ENCODE peak calls at places on chromosomes 16 and 17, in ten cellular contexts. Q, V, P, L, X, I, Z, B, T and C are unnamed samples.

GRCh38 chr17:5499790-5500189 is 13.4 kb downstream of the MIS12 start:
- DNase-seq in Q (no peak), V (no peak), P (peak; percentile 66), L (no peak), X (no peak), I (no peak), Z (no peak), B (no peak), T (no peak), C (no peak)

GRCh38 chr16:70715113-70715711 is 29.4 kb upstream of the MTSS2 start:
- DNase-seq in Q (no peak), V (peak; percentile 50), P (no peak), L (no peak), X (no peak), I (peak; percentile 69), Z (peak; percentile 90), B (peak; percentile 83), T (no peak), C (peak; percentile 68)

GRCh38 chr17:51359055-51359454 is 98.7 kb downstream of the UTP18 start:
- DNase-seq in Q (no peak), V (no peak), P (no peak), L (no peak), X (no peak), I (no peak), Z (no peak), B (no peak), T (no peak), C (no peak)

GRCh38 chr16:8571061-8571596 is 19.2 kb downstream of the TMEM114 start:
- DNase-seq in Q (no peak), V (no peak), P (no peak), L (no peak), X (no peak), I (no peak), Z (no peak), B (peak; percentile 31), T (no peak), C (no peak)

GRCh38 chr17:74362811-74363498 is 1.3 kb upstream of the BTBD17 start:
- DNase-seq in Q (no peak), V (no peak), P (no peak), L (no peak), X (no peak), I (no peak), Z (no peak), B (no peak), T (no peak), C (peak; percentile 36)

GRCh38 chr17:80212962-80213650 is 7.0 kb downstream of the SGSH start:
- DNase-seq in Q (no peak), V (no peak), P (no peak), L (no peak), X (no peak), I (no peak), Z (peak; percentile 69), B (peak; percentile 49), T (no peak), C (no peak)

GRCh38 chr17:61408151-61409041 is 8.8 kb downstream of the TBX2 start:
- DNase-seq in Q (no peak), V (no peak), P (peak; percentile 48), L (no peak), X (no peak), I (no peak), Z (peak; percentile 66), B (no peak), T (no peak), C (no peak)

GRCh38 chr17:57751971-57752905 is 7.1 kb upstream of the CCDC182 start:
- DNase-seq in Q (no peak), V (no peak), P (no peak), L (no peak), X (no peak), I (no peak), Z (no peak), B (no peak), T (no peak), C (no peak)

GRCh38 chr16:1152651-1153259 is at the start of gene CACNA1H:
- DNase-seq in Q (peak; percentile 57), V (no peak), P (peak; percentile 53), L (peak; percentile 23), X (no peak), I (peak; percentile 73), Z (no peak), B (no peak), T (peak; percentile 68), C (no peak)

GRCh38 chr17:18028684-18029540 is 10.1 kb downstream of the ATPAF2 start:
- DNase-seq in Q (no peak), V (peak; percentile 67), P (no peak), L (no peak), X (no peak), I (no peak), Z (no peak), B (no peak), T (no peak), C (no peak)

GRCh38 chr17:63946440-63947363 is 14.6 kb upstream of the CD79B start:
- DNase-seq in Q (peak; percentile 44), V (peak; percentile 40), P (peak; percentile 74), L (peak; percentile 45), X (peak; percentile 42), I (peak; percentile 62), Z (no peak), B (peak; percentile 41), T (peak; percentile 48), C (no peak)

GRCh38 chr16:3129137-3130131 is 5.4 kb upstream of the ZNF213 start:
- DNase-seq in Q (peak; percentile 69), V (peak; percentile 80), P (peak; percentile 85), L (peak; percentile 87), X (peak; percentile 75), I (peak; percentile 66), Z (peak; percentile 77), B (peak; percentile 89), T (peak; percentile 55), C (peak; percentile 71)

GRCh38 chr17:76458580-76459490 is 5.9 kb upstream of the UBE2O start:
- DNase-seq in Q (no peak), V (no peak), P (peak; percentile 95), L (peak; percentile 58), X (no peak), I (peak; percentile 55), Z (peak; percentile 43), B (peak; percentile 76), T (no peak), C (no peak)

GRCh38 chr16:67199808-67200198 is 872 bp downstream of the ELMO3 start:
- DNase-seq in Q (no peak), V (no peak), P (peak; percentile 78), L (no peak), X (no peak), I (no peak), Z (no peak), B (no peak), T (no peak), C (no peak)

GRCh38 chr16:4515611-4516233 is 22.9 kb downstream of the CDIP1 start:
- DNase-seq in Q (no peak), V (no peak), P (no peak), L (no peak), X (no peak), I (no peak), Z (no peak), B (no peak), T (no peak), C (no peak)

GRCh38 chr17:66983414-66984021 is 19.0 kb downstream of the CACNG4 start:
- DNase-seq in Q (no peak), V (no peak), P (no peak), L (no peak), X (no peak), I (no peak), Z (peak; percentile 42), B (no peak), T (no peak), C (no peak)

GRCh38 chr17:37478187-37478586 is 11.5 kb upstream of the DUSP14 start:
- DNase-seq in Q (no peak), V (peak; percentile 93), P (no peak), L (no peak), X (no peak), I (no peak), Z (no peak), B (no peak), T (no peak), C (no peak)

GRCh38 chr17:46106966-46107644 is 86.1 kb downstream of the KANSL1 start:
- DNase-seq in Q (no peak), V (no peak), P (no peak), L (no peak), X (no peak), I (no peak), Z (no peak), B (no peak), T (no peak), C (no peak)

GRCh38 chr17:79749958-79750357 is 19.2 kb downstream of the ENPP7 start:
- DNase-seq in Q (no peak), V (no peak), P (no peak), L (no peak), X (no peak), I (no peak), Z (no peak), B (no peak), T (no peak), C (no peak)